ENCODE peak calls at places on chromosome 14, in four cellular contexts. U is HEK293T, Y is WTC11, H is HepG2. A is an unnamed sample.

GRCh38 chr14:24699052-24699451 is 65.1 kb upstream of the GZMB start:
- DNase-seq in U (no peak), Y (no peak), H (no peak), A (no peak)

GRCh38 chr14:95078841-95079240 is 78.5 kb downstream of the DICER1 start:
- DNase-seq in U (no peak), Y (peak; percentile 27), H (no peak), A (no peak)

GRCh38 chr14:64337901-64338615 is 43.9 kb upstream of the ESR2 start:
- DNase-seq in U (peak; percentile 57), Y (peak; percentile 86), H (peak; percentile 47), A (peak; percentile 18)

GRCh38 chr14:84490081-84490480 is 1039.9 kb upstream of the FLRT2 start:
- DNase-seq in U (no peak), Y (no peak), H (no peak), A (no peak)

GRCh38 chr14:37170993-37171392 is 1.4 kb downstream of the SLC25A21 start:
- DNase-seq in U (no peak), Y (no peak), H (no peak), A (peak; percentile 40)

GRCh38 chr14:94541234-94541975 is 19.8 kb upstream of the SERPINA4 start:
- DNase-seq in U (no peak), Y (no peak), H (no peak), A (no peak)

GRCh38 chr14:39376671-39377403 is 55.4 kb downstream of the FBXO33 start:
- DNase-seq in U (no peak), Y (no peak), H (peak; percentile 48), A (no peak)

GRCh38 chr14:46279776-46280175 is 371.8 kb downstream of the RPL10L start:
- DNase-seq in U (no peak), Y (no peak), H (no peak), A (no peak)

GRCh38 chr14:39469094-39469710 is 37.0 kb upstream of the FBXO33 start:
- DNase-seq in U (peak; percentile 12), Y (peak; percentile 56), H (peak; percentile 74), A (peak; percentile 25)

GRCh38 chr14:22159049-22159448 is 430.0 kb downstream of the DAD1 start:
- DNase-seq in U (no peak), Y (no peak), H (no peak), A (no peak)
- TF ChIP-seq ELF4 in U (no peak), Y (no peak), H (no peak), A (no peak)

GRCh38 chr14:59482471-59483331 is 1.5 kb downstream of the L3HYPDH start:
- DNase-seq in U (no peak), Y (no peak), H (peak; percentile 58), A (peak; percentile 21)
- TF ChIP-seq ELF4 in U (no peak), Y (no peak), H (no peak), A (no peak)

DNA sequence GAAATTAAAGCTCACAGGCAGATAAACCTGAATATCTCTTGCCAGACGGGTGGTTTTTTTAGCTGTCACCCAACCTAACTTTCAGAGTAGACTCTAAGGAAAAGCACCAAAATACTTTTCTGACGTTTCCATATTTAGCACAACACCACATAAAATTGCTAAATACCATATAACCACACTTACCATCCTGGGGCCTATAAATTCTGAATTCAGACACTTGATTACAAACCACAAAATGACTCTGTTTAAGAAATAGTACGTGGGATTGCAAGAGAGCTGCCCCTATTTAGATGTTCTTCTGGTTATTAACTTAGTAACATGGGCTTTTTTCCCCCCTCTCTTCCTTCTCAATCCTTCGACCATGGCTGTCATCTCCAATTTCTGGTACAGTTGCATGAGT is 287.8 kb downstream of the BMP4 start:
- DNase-seq in U (no peak), Y (no peak), H (no peak), A (no peak)
- TF ChIP-seq ELF4 in U (no peak), Y (no peak), H (no peak), A (no peak)

GRCh38 chr14:73751157-73751691 is 37.0 kb upstream of the PNMA1 start:
- DNase-seq in U (no peak), Y (no peak), H (no peak), A (no peak)

GRCh38 chr14:73753887-73754880 is 40.0 kb upstream of the PNMA1 start:
- DNase-seq in U (no peak), Y (no peak), H (no peak), A (no peak)

GRCh38 chr14:73754911-73755360 is 40.8 kb upstream of the PNMA1 start:
- DNase-seq in U (no peak), Y (no peak), H (no peak), A (no peak)

GRCh38 chr14:73752297-73752992 is 38.3 kb upstream of the PNMA1 start:
- DNase-seq in U (no peak), Y (no peak), H (no peak), A (no peak)

GRCh38 chr14:73753043-73753886 is 39.1 kb upstream of the PNMA1 start:
- DNase-seq in U (no peak), Y (no peak), H (peak; percentile 84), A (peak; percentile 86)
- TF ChIP-seq ELF4 in U (no peak), Y (no peak), H (peak; percentile 39), A (no peak)

DNA sequence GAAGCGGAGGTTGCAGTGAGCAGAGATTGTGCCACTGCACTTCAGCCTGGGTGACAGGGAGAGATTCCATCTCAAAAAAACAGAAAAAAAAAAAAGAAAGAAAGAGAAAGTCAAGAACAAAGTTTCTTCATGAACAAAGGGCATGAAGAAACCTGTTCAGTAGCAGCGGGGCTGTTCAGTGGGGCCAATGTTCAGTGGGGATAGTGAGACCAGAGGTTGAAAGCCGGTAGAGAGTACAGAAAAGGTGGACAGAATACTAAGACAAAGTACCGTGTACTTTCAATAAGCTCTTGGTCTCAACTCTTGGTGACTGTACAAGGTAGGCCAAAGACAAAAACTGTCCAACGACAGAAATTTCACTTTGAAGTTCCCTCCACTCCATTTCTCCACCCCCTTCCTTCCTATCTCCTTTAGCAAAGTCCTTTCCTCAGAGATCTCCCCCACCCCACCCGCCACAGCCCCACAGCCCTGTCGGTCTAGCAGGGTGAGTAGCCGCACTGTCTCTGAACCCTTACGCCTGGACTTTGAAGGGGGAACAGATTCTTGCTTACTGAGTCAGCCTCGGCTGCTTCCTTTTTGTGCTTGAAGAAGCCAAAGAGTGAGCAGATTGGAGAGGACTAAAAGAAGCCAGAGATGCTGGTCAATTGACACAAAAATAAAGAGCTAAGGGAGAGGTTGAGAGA is 44.3 kb upstream of the FOS start:
- DNase-seq in U (no peak), Y (no peak), H (peak; percentile 31), A (peak; percentile 42)
- TF ChIP-seq ELF4 in U (no peak), Y (no peak), H (no peak), A (no peak)

DNA sequence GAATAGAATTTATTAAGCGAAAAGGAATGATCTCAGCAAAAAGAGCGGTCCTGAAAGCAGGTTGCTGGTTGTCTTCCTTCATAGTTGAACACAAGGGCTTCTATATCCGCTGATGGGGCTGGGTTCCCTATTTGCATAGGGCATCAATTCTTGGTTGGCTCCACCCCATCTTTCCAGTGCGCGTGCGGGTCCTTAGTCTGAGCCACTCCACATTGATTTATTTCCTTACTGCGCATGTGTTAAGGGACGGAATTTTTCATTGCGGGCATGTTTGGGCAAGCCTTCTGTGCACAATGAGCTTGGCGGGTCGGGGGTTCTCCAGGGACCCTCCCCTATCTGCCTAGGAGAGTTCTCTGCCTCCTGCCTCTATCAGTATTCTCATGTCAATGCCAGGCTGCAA is 21.2 kb upstream of the DLGAP5 start:
- DNase-seq in U (no peak), Y (no peak), H (no peak), A (no peak)
- TF ChIP-seq ELF4 in U (no peak), Y (no peak), H (no peak), A (no peak)

GRCh38 chr14:104109121-104109541 is 23.6 kb downstream of the ASPG start:
- DNase-seq in U (no peak), Y (peak; percentile 9), H (no peak), A (no peak)

GRCh38 chr14:104111301-104112112 is 26.0 kb downstream of the ASPG start:
- DNase-seq in U (no peak), Y (peak; percentile 9), H (no peak), A (no peak)

GRCh38 chr14:104112113-104112505 is 26.3 kb upstream of the KIF26A start:
- DNase-seq in U (no peak), Y (no peak), H (no peak), A (no peak)

GRCh38 chr14:104109731-104110361 is 24.3 kb downstream of the ASPG start:
- DNase-seq in U (no peak), Y (peak; percentile 7), H (no peak), A (no peak)

DNA sequence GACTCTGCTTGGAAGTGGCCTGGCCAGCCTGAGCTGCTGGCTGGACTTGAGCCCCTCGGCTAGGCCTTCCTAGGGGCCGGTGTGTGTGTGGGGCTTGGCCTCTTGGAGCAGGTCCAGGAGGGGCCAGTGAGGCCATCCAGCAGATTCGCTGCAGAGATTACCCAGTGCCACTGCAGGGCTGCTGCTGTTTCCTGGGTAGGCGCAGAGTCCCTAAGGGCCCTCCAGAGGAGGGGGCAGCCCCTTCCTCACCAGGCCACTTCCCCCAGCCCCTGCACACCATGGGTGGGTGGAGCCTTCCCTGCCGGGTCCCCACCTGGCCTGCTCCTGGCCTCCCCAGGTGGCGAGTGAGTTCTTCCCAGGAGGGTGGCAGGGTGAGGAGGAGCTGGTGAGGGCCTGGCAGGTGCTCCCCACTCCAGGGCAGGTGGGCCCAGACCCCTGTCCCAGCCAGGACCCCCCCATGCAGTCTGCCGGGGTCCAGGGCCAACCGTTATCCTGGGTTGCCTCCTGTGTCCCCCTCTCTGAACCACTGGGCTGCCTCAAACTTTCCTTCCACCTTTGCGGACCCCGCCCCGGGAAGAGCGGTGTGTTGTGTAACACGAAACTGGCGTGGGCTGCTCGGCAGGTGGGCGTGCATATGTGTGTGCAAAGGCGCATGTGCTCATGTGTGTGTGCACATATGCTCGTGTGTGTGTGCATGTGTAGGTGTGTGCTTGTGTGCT is 25.1 kb downstream of the ASPG start:
- DNase-seq in U (no peak), Y (peak; percentile 9), H (no peak), A (no peak)
- TF ChIP-seq ELF4 in U (no peak), Y (no peak), H (no peak), A (no peak)